ENCODE peak calls at places on chromosomes 12 and 14, in six cellular contexts. O, V, W, J, Q and A are unnamed samples.

GRCh38 chr12:78060186-78060585 is 229.5 kb downstream of the NAV3 start:
- DNase-seq in O (no peak), V (no peak), W (no peak), J (no peak), Q (peak; percentile 41), A (peak; percentile 34)

GRCh38 chr14:94388027-94388895 is at the start of gene SERPINA1:
- DNase-seq in O (no peak), V (no peak), W (no peak), J (no peak), Q (no peak), A (no peak)

GRCh38 chr12:89984846-89985245 is 276.2 kb upstream of the ATP2B1 start:
- DNase-seq in O (no peak), V (no peak), W (no peak), J (no peak), Q (no peak), A (no peak)

GRCh38 chr12:131959137-131959536 is 9.4 kb downstream of the EP400 start:
- DNase-seq in O (no peak), V (no peak), W (no peak), J (no peak), Q (no peak), A (no peak)

GRCh38 chr12:113214938-113215400 is 6.3 kb upstream of the TPCN1 start:
- DNase-seq in O (no peak), V (no peak), W (no peak), J (no peak), Q (peak; percentile 99), A (peak; percentile 99)

GRCh38 chr14:70149766-70150165 is 39.0 kb downstream of the SLC8A3 start:
- DNase-seq in O (no peak), V (no peak), W (no peak), J (no peak), Q (no peak), A (no peak)

GRCh38 chr14:71244341-71244740 is 337.1 kb downstream of the PCNX1 start:
- DNase-seq in O (no peak), V (no peak), W (no peak), J (no peak), Q (peak; percentile 92), A (peak; percentile 81)

GRCh38 chr14:35161231-35161630 is 38.9 kb downstream of the PRORP start:
- DNase-seq in O (no peak), V (no peak), W (no peak), J (no peak), Q (no peak), A (no peak)

GRCh38 chr12:52243774-52244614 is 11.0 kb downstream of the KRT7 start:
- DNase-seq in O (peak; percentile 70), V (peak; percentile 80), W (peak; percentile 29), J (no peak), Q (peak; percentile 92), A (peak; percentile 90)

GRCh38 chr14:22070119-22070982 is 396.7 kb upstream of the OR4E1 start:
- DNase-seq in O (peak; percentile 32), V (peak; percentile 76), W (peak; percentile 27), J (no peak), Q (no peak), A (no peak)

GRCh38 chr12:124938606-124939427 is 24.4 kb upstream of the UBC start:
- DNase-seq in O (no peak), V (peak; percentile 72), W (peak; percentile 33), J (no peak), Q (peak; percentile 92), A (peak; percentile 92)

GRCh38 chr14:80681651-80682050 is 259.9 kb downstream of the CEP128 start:
- DNase-seq in O (no peak), V (no peak), W (no peak), J (no peak), Q (no peak), A (no peak)

GRCh38 chr12:58745348-58746125 is 174.8 kb downstream of the LRIG3 start:
- DNase-seq in O (no peak), V (no peak), W (no peak), J (peak; percentile 66), Q (no peak), A (no peak)

GRCh38 chr14:79279645-79280399 is 931.5 kb downstream of the DIO2 start:
- DNase-seq in O (no peak), V (peak; percentile 69), W (no peak), J (no peak), Q (no peak), A (peak; percentile 6)

GRCh38 chr12:51863363-51863920 is 14.9 kb upstream of the FIGNL2 start:
- DNase-seq in O (no peak), V (no peak), W (no peak), J (no peak), Q (no peak), A (no peak)

GRCh38 chr12:115569694-115570093 is 707.8 kb downstream of the MED13L start:
- DNase-seq in O (no peak), V (no peak), W (no peak), J (peak; percentile 16), Q (no peak), A (no peak)

GRCh38 chr12:54560374-54560858 is 11.0 kb downstream of the PDE1B start:
- DNase-seq in O (peak; percentile 81), V (peak; percentile 98), W (peak; percentile 70), J (no peak), Q (peak; percentile 57), A (peak; percentile 52)

GRCh38 chr12:104079024-104079423 is 14.7 kb downstream of the HCFC2 start:
- DNase-seq in O (no peak), V (no peak), W (no peak), J (no peak), Q (no peak), A (no peak)

GRCh38 chr12:4448943-4449861 is 3.6 kb upstream of the FGF6 start:
- DNase-seq in O (no peak), V (no peak), W (no peak), J (no peak), Q (no peak), A (no peak)

GRCh38 chr14:99188721-99189120 is 83.3 kb downstream of the BCL11B start:
- DNase-seq in O (no peak), V (peak; percentile 50), W (no peak), J (no peak), Q (no peak), A (no peak)

GRCh38 chr12:10301103-10301502 is 6.6 kb upstream of the KLRD1 start:
- DNase-seq in O (no peak), V (no peak), W (no peak), J (no peak), Q (no peak), A (peak; percentile 85)

GRCh38 chr12:109432842-109433304 is 44.2 kb downstream of the KCTD10 start:
- DNase-seq in O (peak; percentile 72), V (peak; percentile 92), W (peak; percentile 48), J (peak; percentile 89), Q (peak; percentile 80), A (peak; percentile 86)

GRCh38 chr12:125403145-125403789 is 338.0 kb downstream of the AACS start:
- DNase-seq in O (no peak), V (no peak), W (no peak), J (peak; percentile 87), Q (peak; percentile 3), A (peak; percentile 28)

GRCh38 chr12:89351489-89352241 is 636 bp downstream of the DUSP6 start:
- DNase-seq in O (peak; percentile 42), V (peak; percentile 85), W (no peak), J (no peak), Q (peak; percentile 52), A (peak; percentile 45)

GRCh38 chr14:42855159-42855558 is 1248.5 kb downstream of the LRFN5 start:
- DNase-seq in O (no peak), V (no peak), W (no peak), J (no peak), Q (no peak), A (peak; percentile 3)

GRCh38 chr14:89617471-89618291 is 200.6 kb upstream of the FOXN3 start:
- DNase-seq in O (peak; percentile 7), V (no peak), W (no peak), J (no peak), Q (peak; percentile 54), A (peak; percentile 52)